ENCODE peak calls at places on chromosome 22, in five cellular contexts. R is HepG2, X is keratinocyte, Z is neural progenitor cell, M is GM23248. F is an unnamed sample.

GRCh38 chr22:33083212-33083611 is 25.0 kb upstream of the SYN3 start:
- DNase-seq in Z (no peak), M (peak; percentile 6), X (no peak), R (no peak), F (no peak)

GRCh38 chr22:36323182-36323854 is 64.4 kb downstream of the MYH9 start:
- DNase-seq in Z (no peak), M (peak; percentile 82), R (no peak), X (no peak), F (no peak)

GRCh38 chr22:37746366-37747089 is 49.7 kb downstream of the TRIOBP start:
- DNase-seq in M (peak; percentile 64), Z (peak; percentile 36), X (no peak), R (no peak), F (peak; percentile 22)

GRCh38 chr22:30227438-30228228 is 18.9 kb downstream of the LIF start:
- DNase-seq in Z (no peak), M (no peak), R (no peak), X (no peak), F (peak; percentile 40)

GRCh38 chr22:23514317-23515038 is 65.6 kb downstream of the IGLL1 start:
- DNase-seq in R (no peak), M (no peak), Z (no peak), X (no peak), F (no peak)

GRCh38 chr22:30857103-30857502 is 111.5 kb downstream of the MORC2 start:
- DNase-seq in Z (no peak), M (no peak), R (no peak), X (no peak), F (no peak)

GRCh38 chr22:47059701-47060161 is 297.3 kb downstream of the TBC1D22A start:
- DNase-seq in R (no peak), X (no peak), Z (no peak), M (no peak), F (no peak)

GRCh38 chr22:46108564-46109473 is 41.5 kb upstream of the PPARA start:
- DNase-seq in Z (peak; percentile 17), X (no peak), M (peak; percentile 78), R (peak; percentile 42), F (no peak)

GRCh38 chr22:30777589-30777988 is 82.9 kb downstream of the OSBP2 start:
- DNase-seq in Z (no peak), R (no peak), X (no peak), M (no peak), F (no peak)

GRCh38 chr22:19115628-19116027 is 6.6 kb downstream of the DGCR2 start:
- DNase-seq in M (no peak), R (no peak), X (no peak), Z (no peak), F (no peak)

GRCh38 chr22:20175597-20175900 is 24.7 kb upstream of the CCDC188 start:
- DNase-seq in Z (no peak), X (no peak), R (no peak), M (peak; percentile 25), F (no peak)

GRCh38 chr22:46663001-46663400 is 42.8 kb downstream of the GRAMD4 start:
- DNase-seq in X (no peak), R (no peak), M (no peak), Z (no peak), F (no peak)

GRCh38 chr22:21051145-21051835 is 5.5 kb downstream of the LRRC74B start:
- DNase-seq in X (no peak), M (no peak), Z (no peak), R (no peak), F (no peak)

GRCh38 chr22:19120829-19121630 is 1.2 kb downstream of the DGCR2 start:
- DNase-seq in Z (peak; percentile 46), X (no peak), M (peak; percentile 75), R (peak; percentile 63), F (no peak)

GRCh38 chr22:45880732-45881523 is 96.0 kb downstream of the WNT7B start:
- DNase-seq in M (peak; percentile 42), Z (peak; percentile 55), X (no peak), R (no peak), F (no peak)

GRCh38 chr22:25451480-25452114 is 112.9 kb upstream of the GRK3 start:
- DNase-seq in R (no peak), M (peak; percentile 39), X (no peak), Z (no peak), F (no peak)

GRCh38 chr22:37182949-37183245 is 5.2 kb downstream of the C1QTNF6 start:
- DNase-seq in R (no peak), Z (no peak), M (no peak), X (no peak), F (no peak)

GRCh38 chr22:22974156-22974555 is 86.5 kb downstream of the IGLL5 start:
- DNase-seq in X (no peak), R (no peak), Z (no peak), M (no peak), F (no peak)

GRCh38 chr22:39309881-39310714 is 9.3 kb downstream of the RPL3 start:
- DNase-seq in R (no peak), Z (no peak), X (no peak), M (peak; percentile 80), F (no peak)

GRCh38 chr22:29635734-29636357 is 32.4 kb downstream of the NF2 start:
- DNase-seq in X (no peak), Z (peak; percentile 51), M (peak; percentile 77), R (peak; percentile 32), F (peak; percentile 26)

GRCh38 chr22:46061431-46062231 is 84.7 kb upstream of the WNT7B start:
- DNase-seq in R (peak; percentile 9), Z (peak; percentile 84), X (no peak), M (no peak), F (no peak)

GRCh38 chr22:29820941-29821789 is 16.9 kb downstream of the ASCC2 start:
- DNase-seq in M (peak; percentile 83), R (peak; percentile 86), X (peak; percentile 99), Z (no peak), F (no peak)

GRCh38 chr22:45886502-45886901 is 90.5 kb downstream of the WNT7B start:
- DNase-seq in Z (no peak), M (no peak), X (no peak), R (no peak), F (no peak)

GRCh38 chr22:21808130-21808529 is 59.3 kb downstream of the MAPK1 start:
- DNase-seq in M (no peak), R (no peak), Z (no peak), X (no peak), F (no peak)

GRCh38 chr22:39634530-39635399 is 64.2 kb downstream of the CACNA1I start:
- DNase-seq in M (peak; percentile 96), R (peak; percentile 12), Z (no peak), X (peak; percentile 71), F (no peak)

GRCh38 chr22:37330200-37331033 is 48.1 kb downstream of the CYTH4 start:
- DNase-seq in Z (peak; percentile 98), M (peak; percentile 41), X (no peak), R (peak; percentile 88), F (peak; percentile 45)

GRCh38 chr22:40027191-40028097 is 32.7 kb downstream of the FAM83F start:
- DNase-seq in X (no peak), R (no peak), M (no peak), Z (peak; percentile 0), F (no peak)

GRCh38 chr22:47734511-47734910 is 972.1 kb downstream of the TBC1D22A start:
- DNase-seq in X (no peak), M (no peak), R (no peak), Z (no peak), F (no peak)

GRCh38 chr22:23278883-23279675 is 98.8 kb downstream of the BCR start:
- DNase-seq in X (peak; percentile 61), R (no peak), Z (no peak), M (peak; percentile 48), F (no peak)

GRCh38 chr22:35539910-35540599 is 576 bp upstream of the RASD2 start:
- DNase-seq in X (no peak), Z (peak; percentile 78), R (no peak), M (peak; percentile 81), F (peak; percentile 68)

GRCh38 chr22:45538284-45538683 is 35.6 kb downstream of the FBLN1 start:
- DNase-seq in R (no peak), M (no peak), Z (no peak), X (no peak), F (no peak)

GRCh38 chr22:37166675-37167066 is 17.0 kb upstream of the IL2RB start:
- DNase-seq in X (no peak), M (peak; percentile 80), R (peak; percentile 42), Z (peak; percentile 86), F (peak; percentile 78)

GRCh38 chr22:31857247-31857646 is 87.1 kb upstream of the YWHAH start:
- DNase-seq in Z (peak; percentile 88), R (no peak), M (no peak), X (no peak), F (no peak)

GRCh38 chr22:33513388-33514336 is 406.6 kb downstream of the LARGE1 start:
- DNase-seq in M (peak; percentile 14), X (no peak), R (peak; percentile 66), Z (no peak), F (no peak)

GRCh38 chr22:39967996-39968968 is 8.1 kb downstream of the TMA7B start:
- DNase-seq in R (no peak), X (no peak), Z (peak; percentile 87), M (peak; percentile 9), F (no peak)

GRCh38 chr22:46965552-46966494 is 203.4 kb downstream of the TBC1D22A start:
- DNase-seq in R (no peak), Z (no peak), X (no peak), M (no peak), F (no peak)

GRCh38 chr22:43827336-43827735 is 15.2 kb upstream of the EFCAB6 start:
- DNase-seq in Z (no peak), X (no peak), R (no peak), M (no peak), F (no peak)

GRCh38 chr22:43827926-43828710 is 16.0 kb upstream of the EFCAB6 start:
- DNase-seq in Z (no peak), R (no peak), X (no peak), M (peak; percentile 22), F (no peak)

GRCh38 chr22:43824724-43825485 is 12.8 kb upstream of the EFCAB6 start:
- DNase-seq in X (no peak), R (no peak), Z (no peak), M (no peak), F (no peak)

GRCh38 chr22:43825651-43826050 is 13.5 kb upstream of the EFCAB6 start:
- DNase-seq in Z (no peak), R (no peak), M (peak; percentile 22), X (no peak), F (no peak)

GRCh38 chr22:43826142-43827093 is 14.3 kb upstream of the EFCAB6 start:
- DNase-seq in X (no peak), R (no peak), M (peak; percentile 89), Z (no peak), F (no peak)
- H3K4me3 ChIP-seq in X (no peak overlapping the region), R (no peak overlapping the region), M (peak overlapping the region; percentile 47), Z (no peak overlapping the region), F (no peak overlapping the region)

GRCh38 chr22:48842583-48842945 is 985.1 kb downstream of the BRD1 start:
- DNase-seq in Z (no peak), X (no peak), R (no peak), M (no peak), F (no peak)
- H3K79me2 ChIP-seq in Z (no peaks in the 10 kb centered on the region), X (no peaks in the 10 kb centered on the region), R (no peaks in the 10 kb centered on the region), M (no peaks in the 10 kb centered on the region), F (no peaks in the 10 kb centered on the region)

GRCh38 chr22:50294319-50294656 is 13.2 kb downstream of the PLXNB2 start:
- DNase-seq in Z (no peak), X (no peak), M (peak; percentile 22), R (no peak), F (no peak)
- H3K4me3 ChIP-seq in Z (no peak overlapping the region), X (no peak overlapping the region), M (no peak overlapping the region), R (peak overlapping the region; percentile 73), F (no peak overlapping the region)

GRCh38 chr22:42247596-42247995 is 22.9 kb downstream of the TCF20 start:
- DNase-seq in M (no peak), X (no peak), R (no peak), Z (no peak), F (no peak)

GRCh38 chr22:42249831-42250230 is 20.6 kb downstream of the TCF20 start:
- DNase-seq in X (no peak), M (no peak), Z (no peak), R (no peak), F (no peak)
- H3K79me2 ChIP-seq in X (peaks cover 94% of the 10 kb centered on the region), M (peaks cover 100% of the 10 kb centered on the region), Z (peaks cover 97% of the 10 kb centered on the region), R (peaks cover 77% of the 10 kb centered on the region), F (peaks cover 98% of the 10 kb centered on the region)